ENCODE peak calls at places on chromosomes 5 and 9, in nine cellular contexts. One of them, this sample, is unnamed.
A peak's percentile ranks its signal among the peaks of the same experiment; 100 is the strongest.

GRCh38 chr5:30539004-30539634 is 654.4 kb upstream of the CDH6 start:
- DNase-seq in nucleus accumbens: no peak
- DNase-seq in activated gamma-delta T cell treated with Interleukin-2 at 50 U/mL for 16 hours: no peak
- DNase-seq in NT2/D1: no peak
- DNase-seq in left ventricle myocardium inferior: peak; percentile 67
- DNase-seq in gastrocnemius medialis: no peak
- DNase-seq in H9: peak; percentile 45
- DNase-seq in kidney tubule cell: peak; percentile 19
- DNase-seq in EL: no peak
- DNase-seq in this sample: no peak

GRCh38 chr9:32823101-32823500 is 39.8 kb downstream of the TMEM215 start:
- DNase-seq in nucleus accumbens: no peak
- DNase-seq in activated gamma-delta T cell treated with Interleukin-2 at 50 U/mL for 16 hours: no peak
- DNase-seq in NT2/D1: no peak
- DNase-seq in left ventricle myocardium inferior: no peak
- DNase-seq in gastrocnemius medialis: no peak
- DNase-seq in H9: no peak
- DNase-seq in kidney tubule cell: no peak
- DNase-seq in EL: no peak
- DNase-seq in this sample: no peak

GRCh38 chr5:10733426-10733825 is 27.6 kb downstream of the DAP start:
- DNase-seq in nucleus accumbens: no peak
- DNase-seq in activated gamma-delta T cell treated with Interleukin-2 at 50 U/mL for 16 hours: no peak
- DNase-seq in NT2/D1: no peak
- DNase-seq in left ventricle myocardium inferior: no peak
- DNase-seq in gastrocnemius medialis: no peak
- DNase-seq in H9: no peak
- DNase-seq in kidney tubule cell: no peak
- DNase-seq in EL: peak; percentile 35
- DNase-seq in this sample: no peak

GRCh38 chr9:131289301-131290038 is at the start of gene PLPP7:
- DNase-seq in nucleus accumbens: peak; percentile 89
- DNase-seq in activated gamma-delta T cell treated with Interleukin-2 at 50 U/mL for 16 hours: no peak
- DNase-seq in NT2/D1: peak; percentile 46
- DNase-seq in left ventricle myocardium inferior: peak; percentile 88
- DNase-seq in gastrocnemius medialis: peak; percentile 92
- DNase-seq in H9: peak; percentile 86
- DNase-seq in kidney tubule cell: peak; percentile 65
- DNase-seq in EL: peak; percentile 63
- DNase-seq in this sample: no peak

GRCh38 chr9:4086119-4087088 is 213.5 kb downstream of the GLIS3 start:
- DNase-seq in nucleus accumbens: no peak
- DNase-seq in activated gamma-delta T cell treated with Interleukin-2 at 50 U/mL for 16 hours: no peak
- DNase-seq in NT2/D1: no peak
- DNase-seq in left ventricle myocardium inferior: peak; percentile 40
- DNase-seq in gastrocnemius medialis: no peak
- DNase-seq in H9: no peak
- DNase-seq in kidney tubule cell: peak; percentile 50
- DNase-seq in EL: peak; percentile 65
- DNase-seq in this sample: no peak

GRCh38 chr5:137858223-137858916 is 9.3 kb upstream of the MYOT start:
- DNase-seq in nucleus accumbens: no peak
- DNase-seq in activated gamma-delta T cell treated with Interleukin-2 at 50 U/mL for 16 hours: no peak
- DNase-seq in NT2/D1: no peak
- DNase-seq in left ventricle myocardium inferior: no peak
- DNase-seq in gastrocnemius medialis: no peak
- DNase-seq in H9: no peak
- DNase-seq in kidney tubule cell: no peak
- DNase-seq in EL: peak; percentile 17
- DNase-seq in this sample: no peak

GRCh38 chr5:61327761-61328753 is 4.0 kb upstream of the ZSWIM6 start:
- DNase-seq in nucleus accumbens: no peak
- DNase-seq in activated gamma-delta T cell treated with Interleukin-2 at 50 U/mL for 16 hours: no peak
- DNase-seq in NT2/D1: no peak
- DNase-seq in left ventricle myocardium inferior: no peak
- DNase-seq in gastrocnemius medialis: no peak
- DNase-seq in H9: no peak
- DNase-seq in kidney tubule cell: peak; percentile 82
- DNase-seq in EL: peak; percentile 84
- DNase-seq in this sample: no peak

GRCh38 chr9:70263421-70263820 is 4.6 kb downstream of the SMC5 start:
- DNase-seq in nucleus accumbens: no peak
- DNase-seq in activated gamma-delta T cell treated with Interleukin-2 at 50 U/mL for 16 hours: no peak
- DNase-seq in NT2/D1: no peak
- DNase-seq in left ventricle myocardium inferior: no peak
- DNase-seq in gastrocnemius medialis: no peak
- DNase-seq in H9: no peak
- DNase-seq in kidney tubule cell: peak; percentile 66
- DNase-seq in EL: peak; percentile 32
- DNase-seq in this sample: no peak

GRCh38 chr5:107951322-107951721 is 280.6 kb upstream of the EFNA5 start:
- DNase-seq in nucleus accumbens: no peak
- DNase-seq in activated gamma-delta T cell treated with Interleukin-2 at 50 U/mL for 16 hours: no peak
- DNase-seq in NT2/D1: no peak
- DNase-seq in left ventricle myocardium inferior: no peak
- DNase-seq in gastrocnemius medialis: no peak
- DNase-seq in H9: no peak
- DNase-seq in kidney tubule cell: no peak
- DNase-seq in EL: no peak
- DNase-seq in this sample: no peak

This sample was measured in NCI-H748 treated with DMSO at 0.1 percent for 48 hours.